ENCODE peak calls at places on chromosomes 4 and X, in five cellular contexts. T is sigmoid colon, S is breast epithelium, N is PC-3, E is H1. A is an unnamed sample.

GRCh38 chrX:118603981-118604380 is 108.4 kb downstream of the DOCK11 start:
- DNase-seq in S (peak), T (peak), N (peak), E (peak), A (no peak)

GRCh38 chrX:53049127-53049517 is 533 bp downstream of the GPR173 start:
- DNase-seq in T (no peak), S (no peak), E (no peak), N (no peak), A (no peak)

GRCh38 chrX:131828482-131828881 is 194.6 kb upstream of the STK26 start:
- DNase-seq in S (no peak), N (no peak), E (no peak), T (no peak), A (no peak)

GRCh38 chr4:76213415-76214268 is at the start of gene SCARB2:
- DNase-seq in T (peak), S (peak), E (peak), N (peak), A (peak)

GRCh38 chrX:40885984-40886383 is 150.6 kb upstream of the MED14 start:
- DNase-seq in S (no peak), N (no peak), T (no peak), E (no peak), A (no peak)

GRCh38 chr4:1204828-1205591 is 32.6 kb upstream of the SPON2 start:
- DNase-seq in T (peak), E (peak), S (peak), N (no peak), A (no peak)

GRCh38 chr4:121428721-121429120 is 47.9 kb upstream of the QRFPR start:
- DNase-seq in E (no peak), S (no peak), N (peak), T (no peak), A (no peak)

GRCh38 chr4:158863296-158863695 is 94.5 kb downstream of the FNIP2 start:
- DNase-seq in T (no peak), E (no peak), N (no peak), S (no peak), A (no peak)

GRCh38 chr4:92483341-92483740 is 179.6 kb downstream of the GRID2 start:
- DNase-seq in E (no peak), N (peak), S (no peak), T (no peak), A (no peak)

GRCh38 chrX:133215017-133215416 is 3.1 kb downstream of the TFDP3 start:
- DNase-seq in E (no peak), N (no peak), S (no peak), T (no peak), A (no peak)

GRCh38 chr4:118927976-118928375 is 39.3 kb downstream of the SYNPO2 start:
- DNase-seq in E (no peak), T (peak), N (no peak), S (peak), A (no peak)

GRCh38 chr4:65401083-65401482 is 269.2 kb downstream of the EPHA5 start:
- DNase-seq in E (no peak), N (no peak), S (no peak), T (no peak), A (no peak)

GRCh38 chr4:65399131-65399530 is 271.2 kb downstream of the EPHA5 start:
- DNase-seq in S (no peak), T (no peak), N (no peak), E (no peak), A (no peak)
- TF ChIP-seq CTCF in S (no peak), T (no peak), N (no peak), E (no peak), A (no peak)

DNA sequence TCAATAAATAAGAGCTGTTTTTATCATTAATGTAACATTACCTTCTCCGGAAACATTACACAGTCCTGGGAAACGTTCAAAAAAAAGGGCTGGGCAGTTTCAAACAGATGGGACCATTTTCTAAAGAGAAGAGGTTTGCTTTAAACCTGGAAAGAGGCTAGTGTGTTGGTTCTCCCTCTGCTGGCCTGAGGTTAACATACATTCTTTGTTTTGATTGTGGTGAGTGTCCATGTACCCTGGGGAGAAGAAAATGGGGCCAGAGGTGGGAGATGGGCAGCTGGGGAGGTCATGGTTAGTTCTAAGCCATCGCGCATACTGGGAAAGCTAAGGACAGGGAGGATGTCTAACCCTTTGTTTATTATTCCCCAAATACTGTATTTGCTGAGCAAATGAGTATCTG is 194.7 kb downstream of the CPEB2 start:
- DNase-seq in S (no peak), E (peak), N (peak), T (no peak), A (no peak)
- TF ChIP-seq CTCF in S (no peak), E (no peak), N (peak), T (no peak), A (no peak)

GRCh38 chr4:164748375-164748774 is 5.6 kb upstream of the SMIM31 start:
- DNase-seq in T (no peak), S (no peak), N (peak), E (no peak), A (no peak)
- TF ChIP-seq CTCF in T (no peak), S (no peak), N (peak), E (no peak), A (peak)

DNA sequence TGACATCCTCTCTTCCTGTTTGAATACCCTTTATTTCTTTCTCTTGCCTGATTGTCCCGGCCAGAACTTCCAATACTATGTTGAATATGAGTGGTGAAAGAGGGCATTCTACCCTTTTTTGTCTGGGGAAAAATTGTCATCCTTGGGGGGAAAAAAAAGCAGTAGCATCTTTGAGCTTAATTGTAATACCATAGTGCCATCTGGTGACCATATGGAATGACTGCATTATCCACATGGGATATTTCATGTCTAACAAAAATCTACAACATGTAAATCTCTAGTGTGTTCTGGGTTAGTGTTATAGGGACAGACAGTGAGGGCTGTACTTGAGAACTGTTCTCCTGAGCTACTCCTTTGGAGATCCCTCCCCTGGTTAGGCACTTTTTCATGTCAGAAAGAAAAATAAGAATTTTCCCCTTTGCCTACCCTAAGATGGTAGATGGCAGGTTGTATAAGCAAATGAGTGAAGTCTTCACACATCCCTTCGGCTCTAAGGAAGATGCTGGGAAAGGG is 26.0 kb downstream of the CAPN6 start:
- DNase-seq in E (no peak), N (peak), T (no peak), S (no peak), A (no peak)
- TF ChIP-seq CTCF in E (no peak), N (peak), T (no peak), S (peak), A (peak)